ENCODE peak calls at places on chromosomes 7 and 10, in nine cellular contexts. B, I, V, W, H, D, Q, X and J are unnamed samples.

GRCh38 chr7:106609416-106609815 is 51.5 kb downstream of the CCDC71L start:
- DNase-seq in H (no peak), I (no peak), X (no peak), V (no peak), W (no peak), Q (no peak), D (peak; percentile 66), B (peak; percentile 89), J (no peak)

GRCh38 chr7:37385787-37386186 is 62.9 kb downstream of the ELMO1 start:
- DNase-seq in H (no peak), X (no peak), W (no peak), Q (no peak), V (no peak), B (no peak), D (no peak), I (no peak), J (no peak)

GRCh38 chr7:115146148-115146547 is 224.3 kb downstream of the MDFIC start:
- DNase-seq in B (no peak), D (no peak), X (no peak), V (no peak), Q (no peak), W (no peak), H (no peak), I (no peak), J (no peak)

GRCh38 chr7:114921636-114922150 is at the start of gene MDFIC:
- DNase-seq in D (no peak), X (no peak), I (no peak), Q (no peak), B (no peak), H (peak; percentile 71), V (peak; percentile 70), W (no peak), J (no peak)

GRCh38 chr7:25482631-25483030 is 254.3 kb upstream of the NPVF start:
- DNase-seq in I (no peak), H (no peak), V (no peak), B (no peak), D (no peak), Q (no peak), X (no peak), W (no peak), J (peak; percentile 31)

GRCh38 chr10:61904711-61905445 is 3.4 kb downstream of the ARID5B start:
- DNase-seq in V (no peak), X (peak; percentile 57), D (peak; percentile 73), H (peak; percentile 55), Q (peak; percentile 10), B (peak; percentile 89), W (no peak), I (no peak), J (peak; percentile 3)

GRCh38 chr7:41247128-41247865 is 455.6 kb downstream of the INHBA start:
- DNase-seq in I (no peak), H (no peak), B (no peak), D (no peak), W (peak; percentile 21), X (no peak), Q (no peak), V (no peak), J (no peak)

GRCh38 chr10:22666287-22667092 is 47.9 kb downstream of the PIP4K2A start:
- DNase-seq in Q (no peak), B (no peak), D (no peak), V (no peak), W (no peak), X (no peak), I (peak; percentile 76), H (no peak), J (peak; percentile 9)

GRCh38 chr7:40742270-40742669 is 607.5 kb downstream of the SUGCT start:
- DNase-seq in Q (no peak), W (no peak), X (no peak), B (no peak), V (no peak), D (no peak), H (no peak), I (no peak), J (no peak)

GRCh38 chr7:6015917-6016652 is 7.0 kb downstream of the AIMP2 start:
- DNase-seq in I (no peak), H (no peak), Q (no peak), X (no peak), B (peak; percentile 96), W (peak; percentile 50), V (peak; percentile 80), D (peak; percentile 35), J (peak; percentile 35)